ENCODE peak calls at places on chromosome 12, in nine cellular contexts. One of them, this sample, is unnamed.

GRCh38 chr12:54287316-54288157 is 7.0 kb downstream of the HNRNPA1 start:
- DNase-seq in cardiac muscle cell: no peak
- DNase-seq in tibial nerve: no peak
- DNase-seq in heart right ventricle: no peak
- DNase-seq in OCI-LY7: no peak
- DNase-seq in GM23338: peak; percentile 32
- DNase-seq in right cardiac atrium: no peak
- DNase-seq in neural progenitor cell: no peak
- DNase-seq in left ventricle myocardium inferior: no peak
- DNase-seq in this sample: no peak

GRCh38 chr12:46131729-46132128 is 137.1 kb downstream of the SLC38A1 start:
- DNase-seq in left ventricle myocardium inferior: no peak
- DNase-seq in neural progenitor cell: peak; percentile 25
- DNase-seq in OCI-LY7: peak; percentile 37
- DNase-seq in GM23338: peak; percentile 80
- DNase-seq in heart right ventricle: no peak
- DNase-seq in right cardiac atrium: no peak
- DNase-seq in cardiac muscle cell: no peak
- DNase-seq in tibial nerve: no peak
- DNase-seq in this sample: no peak

GRCh38 chr12:105850103-105850968 is 288.4 kb downstream of the NUAK1 start:
- DNase-seq in cardiac muscle cell: peak; percentile 18
- DNase-seq in left ventricle myocardium inferior: no peak
- DNase-seq in OCI-LY7: no peak
- DNase-seq in neural progenitor cell: no peak
- DNase-seq in right cardiac atrium: no peak
- DNase-seq in tibial nerve: no peak
- DNase-seq in GM23338: no peak
- DNase-seq in heart right ventricle: no peak
- DNase-seq in this sample: no peak

GRCh38 chr12:49537709-49538601 is 875 bp upstream of the KCNH3 start:
- DNase-seq in tibial nerve: no peak
- DNase-seq in cardiac muscle cell: no peak
- DNase-seq in right cardiac atrium: no peak
- DNase-seq in GM23338: peak; percentile 69
- DNase-seq in left ventricle myocardium inferior: no peak
- DNase-seq in neural progenitor cell: peak; percentile 76
- DNase-seq in OCI-LY7: peak; percentile 32
- DNase-seq in heart right ventricle: no peak
- DNase-seq in this sample: peak; percentile 80

GRCh38 chr12:29317556-29318363 is 63.2 kb downstream of the ERGIC2 start:
- DNase-seq in GM23338: peak; percentile 79
- DNase-seq in OCI-LY7: peak; percentile 75
- DNase-seq in left ventricle myocardium inferior: peak; percentile 38
- DNase-seq in heart right ventricle: peak; percentile 65
- DNase-seq in right cardiac atrium: peak; percentile 77
- DNase-seq in cardiac muscle cell: peak; percentile 63
- DNase-seq in neural progenitor cell: peak; percentile 74
- DNase-seq in tibial nerve: no peak
- DNase-seq in this sample: no peak

GRCh38 chr12:113461666-113462065 is 10.0 kb downstream of the LHX5 start:
- DNase-seq in tibial nerve: no peak
- DNase-seq in neural progenitor cell: peak; percentile 61
- DNase-seq in cardiac muscle cell: peak; percentile 36
- DNase-seq in left ventricle myocardium inferior: no peak
- DNase-seq in OCI-LY7: peak; percentile 67
- DNase-seq in right cardiac atrium: no peak
- DNase-seq in heart right ventricle: no peak
- DNase-seq in GM23338: peak; percentile 82
- DNase-seq in this sample: no peak

GRCh38 chr12:110421701-110422100 is 18.2 kb upstream of the ANAPC7 start:
- DNase-seq in right cardiac atrium: no peak
- DNase-seq in cardiac muscle cell: no peak
- DNase-seq in heart right ventricle: no peak
- DNase-seq in tibial nerve: no peak
- DNase-seq in neural progenitor cell: no peak
- DNase-seq in OCI-LY7: no peak
- DNase-seq in left ventricle myocardium inferior: no peak
- DNase-seq in GM23338: no peak
- DNase-seq in this sample: no peak

GRCh38 chr12:28258998-28259397 is 68.7 kb downstream of the CCDC91 start:
- DNase-seq in neural progenitor cell: no peak
- DNase-seq in right cardiac atrium: no peak
- DNase-seq in tibial nerve: no peak
- DNase-seq in left ventricle myocardium inferior: no peak
- DNase-seq in GM23338: no peak
- DNase-seq in OCI-LY7: no peak
- DNase-seq in heart right ventricle: no peak
- DNase-seq in cardiac muscle cell: no peak
- DNase-seq in this sample: no peak

GRCh38 chr12:82019533-82019932 is 260.4 kb upstream of the PPFIA2 start:
- DNase-seq in cardiac muscle cell: peak; percentile 26
- DNase-seq in tibial nerve: no peak
- DNase-seq in neural progenitor cell: peak; percentile 23
- DNase-seq in left ventricle myocardium inferior: no peak
- DNase-seq in right cardiac atrium: no peak
- DNase-seq in OCI-LY7: no peak
- DNase-seq in GM23338: peak; percentile 53
- DNase-seq in heart right ventricle: no peak
- DNase-seq in this sample: no peak

GRCh38 chr12:109098142-109098652 is 800 bp downstream of the UNG start:
- DNase-seq in GM23338: no peak
- DNase-seq in cardiac muscle cell: peak; percentile 86
- DNase-seq in OCI-LY7: no peak
- DNase-seq in heart right ventricle: peak; percentile 70
- DNase-seq in neural progenitor cell: no peak
- DNase-seq in tibial nerve: no peak
- DNase-seq in left ventricle myocardium inferior: no peak
- DNase-seq in right cardiac atrium: peak; percentile 91
- DNase-seq in this sample: peak; percentile 80

GRCh38 chr12:78916845-78917480 is 52.4 kb downstream of the SYT1 start:
- DNase-seq in GM23338: peak; percentile 24
- DNase-seq in cardiac muscle cell: peak; percentile 18
- DNase-seq in tibial nerve: no peak
- DNase-seq in heart right ventricle: no peak
- DNase-seq in OCI-LY7: no peak
- DNase-seq in right cardiac atrium: no peak
- DNase-seq in neural progenitor cell: no peak
- DNase-seq in left ventricle myocardium inferior: no peak
- DNase-seq in this sample: no peak

GRCh38 chr12:90010089-90010488 is 301.5 kb upstream of the ATP2B1 start:
- DNase-seq in right cardiac atrium: no peak
- DNase-seq in OCI-LY7: no peak
- DNase-seq in tibial nerve: no peak
- DNase-seq in GM23338: peak; percentile 13
- DNase-seq in cardiac muscle cell: no peak
- DNase-seq in heart right ventricle: no peak
- DNase-seq in left ventricle myocardium inferior: no peak
- DNase-seq in neural progenitor cell: peak; percentile 43
- DNase-seq in this sample: no peak

GRCh38 chr12:124625867-124626675 is 58.7 kb upstream of the NCOR2 start:
- DNase-seq in tibial nerve: peak; percentile 82
- DNase-seq in GM23338: no peak
- DNase-seq in left ventricle myocardium inferior: peak; percentile 89
- DNase-seq in heart right ventricle: peak; percentile 91
- DNase-seq in right cardiac atrium: peak; percentile 96
- DNase-seq in neural progenitor cell: no peak
- DNase-seq in OCI-LY7: no peak
- DNase-seq in cardiac muscle cell: peak; percentile 85
- DNase-seq in this sample: peak; percentile 94

GRCh38 chr12:68434391-68435007 is 102.3 kb upstream of the MDM1 start:
- DNase-seq in right cardiac atrium: no peak
- DNase-seq in OCI-LY7: no peak
- DNase-seq in GM23338: no peak
- DNase-seq in left ventricle myocardium inferior: no peak
- DNase-seq in cardiac muscle cell: no peak
- DNase-seq in neural progenitor cell: no peak
- DNase-seq in tibial nerve: no peak
- DNase-seq in heart right ventricle: no peak
- DNase-seq in this sample: no peak

GRCh38 chr12:102849722-102850447 is 67.2 kb downstream of the PAH start:
- DNase-seq in GM23338: no peak
- DNase-seq in cardiac muscle cell: no peak
- DNase-seq in left ventricle myocardium inferior: no peak
- DNase-seq in heart right ventricle: no peak
- DNase-seq in right cardiac atrium: no peak
- DNase-seq in OCI-LY7: no peak
- DNase-seq in tibial nerve: no peak
- DNase-seq in neural progenitor cell: no peak
- DNase-seq in this sample: no peak

GRCh38 chr12:114063435-114063834 is 97.3 kb upstream of the RBM19 start:
- DNase-seq in GM23338: peak; percentile 34
- DNase-seq in tibial nerve: no peak
- DNase-seq in heart right ventricle: no peak
- DNase-seq in right cardiac atrium: no peak
- DNase-seq in cardiac muscle cell: no peak
- DNase-seq in OCI-LY7: no peak
- DNase-seq in left ventricle myocardium inferior: no peak
- DNase-seq in neural progenitor cell: no peak
- DNase-seq in this sample: no peak

GRCh38 chr12:23238957-23239356 is 614.0 kb downstream of the ETNK1 start:
- DNase-seq in OCI-LY7: no peak
- DNase-seq in left ventricle myocardium inferior: no peak
- DNase-seq in GM23338: no peak
- DNase-seq in heart right ventricle: no peak
- DNase-seq in neural progenitor cell: no peak
- DNase-seq in right cardiac atrium: no peak
- DNase-seq in cardiac muscle cell: no peak
- DNase-seq in tibial nerve: no peak
- DNase-seq in this sample: no peak

GRCh38 chr12:65534105-65534841 is 255.8 kb downstream of the MSRB3 start:
- DNase-seq in neural progenitor cell: no peak
- DNase-seq in left ventricle myocardium inferior: no peak
- DNase-seq in right cardiac atrium: no peak
- DNase-seq in OCI-LY7: no peak
- DNase-seq in cardiac muscle cell: no peak
- DNase-seq in heart right ventricle: no peak
- DNase-seq in GM23338: no peak
- DNase-seq in tibial nerve: no peak
- DNase-seq in this sample: no peak

GRCh38 chr12:53492830-53493609 is 6.2 kb downstream of the MAP3K12 start:
- DNase-seq in cardiac muscle cell: peak; percentile 95
- DNase-seq in heart right ventricle: peak; percentile 92
- DNase-seq in right cardiac atrium: peak; percentile 98
- DNase-seq in tibial nerve: peak; percentile 90
- DNase-seq in GM23338: peak; percentile 97
- DNase-seq in neural progenitor cell: peak; percentile 97
- DNase-seq in OCI-LY7: peak; percentile 90
- DNase-seq in left ventricle myocardium inferior: peak; percentile 92
- DNase-seq in this sample: peak; percentile 96

GRCh38 chr12:5480218-5480952 is 48.5 kb downstream of the NTF3 start:
- DNase-seq in heart right ventricle: no peak
- DNase-seq in GM23338: peak; percentile 64
- DNase-seq in right cardiac atrium: no peak
- DNase-seq in OCI-LY7: no peak
- DNase-seq in tibial nerve: no peak
- DNase-seq in neural progenitor cell: peak; percentile 87
- DNase-seq in left ventricle myocardium inferior: no peak
- DNase-seq in cardiac muscle cell: no peak
- DNase-seq in this sample: no peak
- H3K4me3 ChIP-seq in heart right ventricle: no peak overlapping the region
- H3K4me3 ChIP-seq in GM23338: peak overlapping the region; percentile 56
- H3K4me3 ChIP-seq in right cardiac atrium: no peak overlapping the region
- H3K4me3 ChIP-seq in OCI-LY7: no peak overlapping the region
- H3K4me3 ChIP-seq in tibial nerve: no peak overlapping the region
- H3K4me3 ChIP-seq in neural progenitor cell: peak overlapping the region; percentile 43
- H3K4me3 ChIP-seq in left ventricle myocardium inferior: no peak overlapping the region
- H3K4me3 ChIP-seq in cardiac muscle cell: no peak overlapping the region
- H3K4me3 ChIP-seq in this sample: no peak overlapping the region

DNA sequence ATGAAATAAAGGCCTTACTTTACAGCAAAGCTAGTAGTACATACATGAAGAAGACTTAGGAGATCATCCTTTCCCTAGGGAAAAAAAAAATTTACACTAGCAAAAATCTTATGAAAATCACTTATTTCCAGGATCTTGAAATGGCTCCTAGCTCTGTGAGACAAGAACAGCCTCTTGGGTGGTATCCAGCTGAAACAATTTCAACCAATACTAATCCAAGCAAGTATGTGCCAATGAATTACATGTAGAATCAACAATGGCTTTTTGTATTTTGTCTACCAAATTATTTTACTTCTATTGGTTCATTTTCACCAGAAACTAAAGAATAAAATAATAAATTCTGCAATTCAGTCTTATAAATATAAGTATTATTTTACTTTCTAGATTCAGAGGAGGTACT is 2.7 kb upstream of the SLCO1A2 start:
- DNase-seq in heart right ventricle: no peak
- DNase-seq in left ventricle myocardium inferior: no peak
- DNase-seq in OCI-LY7: no peak
- DNase-seq in cardiac muscle cell: no peak
- DNase-seq in GM23338: no peak
- DNase-seq in tibial nerve: no peak
- DNase-seq in neural progenitor cell: no peak
- DNase-seq in right cardiac atrium: no peak
- DNase-seq in this sample: no peak
- H3K4me3 ChIP-seq in heart right ventricle: no peak overlapping the region
- H3K4me3 ChIP-seq in left ventricle myocardium inferior: no peak overlapping the region
- H3K4me3 ChIP-seq in OCI-LY7: no peak overlapping the region
- H3K4me3 ChIP-seq in cardiac muscle cell: no peak overlapping the region
- H3K4me3 ChIP-seq in GM23338: no peak overlapping the region
- H3K4me3 ChIP-seq in tibial nerve: no peak overlapping the region
- H3K4me3 ChIP-seq in neural progenitor cell: no peak overlapping the region
- H3K4me3 ChIP-seq in right cardiac atrium: no peak overlapping the region
- H3K4me3 ChIP-seq in this sample: no peak overlapping the region

GRCh38 chr12:13208533-13209278 is 12.2 kb downstream of the EMP1 start:
- DNase-seq in OCI-LY7: no peak
- DNase-seq in cardiac muscle cell: peak; percentile 65
- DNase-seq in tibial nerve: no peak
- DNase-seq in heart right ventricle: no peak
- DNase-seq in neural progenitor cell: peak; percentile 58
- DNase-seq in GM23338: peak; percentile 70
- DNase-seq in left ventricle myocardium inferior: no peak
- DNase-seq in right cardiac atrium: no peak
- DNase-seq in this sample: no peak
- H3K4me3 ChIP-seq in OCI-LY7: no peak overlapping the region
- H3K4me3 ChIP-seq in cardiac muscle cell: no peak overlapping the region
- H3K4me3 ChIP-seq in tibial nerve: no peak overlapping the region
- H3K4me3 ChIP-seq in heart right ventricle: no peak overlapping the region
- H3K4me3 ChIP-seq in neural progenitor cell: no peak overlapping the region
- H3K4me3 ChIP-seq in GM23338: no peak overlapping the region
- H3K4me3 ChIP-seq in left ventricle myocardium inferior: no peak overlapping the region
- H3K4me3 ChIP-seq in right cardiac atrium: no peak overlapping the region
- H3K4me3 ChIP-seq in this sample: no peak overlapping the region

DNA sequence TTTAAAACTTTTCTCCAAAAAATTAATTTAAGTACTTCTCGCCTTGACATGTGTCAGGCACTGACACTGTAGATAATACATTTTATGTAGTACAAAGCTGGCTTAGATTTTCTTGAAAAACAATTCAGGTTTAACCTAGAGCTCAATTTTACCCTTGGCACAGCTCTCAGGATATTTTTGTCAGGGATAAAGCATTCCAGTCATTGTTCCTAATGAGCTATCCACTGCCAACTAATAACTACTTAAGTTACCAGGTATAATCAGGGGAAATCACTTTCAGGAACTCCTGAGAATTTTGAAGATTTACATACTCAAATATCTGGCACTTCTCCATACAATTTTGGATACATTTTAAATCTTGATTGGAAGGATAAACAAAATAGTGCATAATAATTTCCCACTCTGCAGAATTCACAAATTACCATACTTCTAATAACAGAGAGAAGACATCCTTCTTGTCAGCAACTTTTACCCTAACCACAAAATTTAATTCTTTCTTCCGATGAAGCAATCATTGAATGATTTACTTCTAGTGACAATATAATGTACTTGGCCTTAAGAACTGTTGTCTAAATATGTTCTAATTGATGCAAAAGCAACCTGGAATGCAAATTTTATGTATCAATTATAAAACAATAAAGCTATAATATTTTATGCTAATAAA is 4.8 kb downstream of the RASSF9 start:
- DNase-seq in GM23338: no peak
- DNase-seq in heart right ventricle: no peak
- DNase-seq in neural progenitor cell: no peak
- DNase-seq in right cardiac atrium: no peak
- DNase-seq in cardiac muscle cell: no peak
- DNase-seq in OCI-LY7: no peak
- DNase-seq in left ventricle myocardium inferior: no peak
- DNase-seq in tibial nerve: no peak
- DNase-seq in this sample: no peak
- H3K4me3 ChIP-seq in GM23338: no peak overlapping the region
- H3K4me3 ChIP-seq in heart right ventricle: no peak overlapping the region
- H3K4me3 ChIP-seq in neural progenitor cell: no peak overlapping the region
- H3K4me3 ChIP-seq in right cardiac atrium: no peak overlapping the region
- H3K4me3 ChIP-seq in cardiac muscle cell: no peak overlapping the region
- H3K4me3 ChIP-seq in OCI-LY7: no peak overlapping the region
- H3K4me3 ChIP-seq in left ventricle myocardium inferior: peak overlapping the region; percentile 28
- H3K4me3 ChIP-seq in tibial nerve: no peak overlapping the region
- H3K4me3 ChIP-seq in this sample: no peak overlapping the region